ENCODE peak calls at places on chromosomes 7 and 10, in four cellular contexts. S, H, M and Z are unnamed samples.
A peak's percentile ranks its signal among the peaks of the same experiment; 100 is the strongest.

GRCh38 chr10:1410469-1411395 is 326.6 kb downstream of the ADARB2 start:
- DNase-seq in S (no peak), H (no peak), M (no peak), Z (no peak)

GRCh38 chr10:132376394-132376851 is 20.6 kb upstream of the PWWP2B start:
- DNase-seq in S (no peak), H (no peak), M (no peak), Z (no peak)

GRCh38 chr10:113096111-113097045 is 146.3 kb downstream of the TCF7L2 start:
- DNase-seq in S (no peak), H (no peak), M (no peak), Z (no peak)

GRCh38 chr10:49165259-49165658 is 22.9 kb downstream of the TMEM273 start:
- DNase-seq in S (no peak), H (no peak), M (no peak), Z (no peak)

GRCh38 chr7:32921896-32922295 is 30.3 kb upstream of the KBTBD2 start:
- DNase-seq in S (no peak), H (no peak), M (no peak), Z (no peak)

GRCh38 chr7:147419001-147419400 is 1171.6 kb upstream of the C7orf33 start:
- DNase-seq in S (no peak), H (no peak), M (no peak), Z (no peak)

GRCh38 chr10:24254180-24254579 is 45.2 kb downstream of the KIAA1217 start:
- DNase-seq in S (no peak), H (no peak), M (no peak), Z (no peak)

GRCh38 chr10:80204801-80205477 is 398 bp downstream of the ANXA11 start:
- DNase-seq in S (no peak), H (no peak), M (no peak), Z (no peak)

GRCh38 chr10:91514025-91514424 is 103.9 kb downstream of the HECTD2 start:
- DNase-seq in S (no peak), H (no peak), M (no peak), Z (no peak)

GRCh38 chr7:96342036-96342435 is 20.1 kb upstream of the SLC25A13 start:
- DNase-seq in S (no peak), H (no peak), M (no peak), Z (no peak)

GRCh38 chr7:129635300-129636029 is 23.9 kb downstream of the NRF1 start:
- DNase-seq in S (peak; percentile 59), H (peak; percentile 40), M (peak; percentile 54), Z (peak; percentile 18)

GRCh38 chr10:61166065-61166464 is 222.1 kb upstream of the RHOBTB1 start:
- DNase-seq in S (no peak), H (no peak), M (no peak), Z (no peak)

GRCh38 chr7:151491859-151492258 is 27.8 kb downstream of the RHEB start:
- DNase-seq in S (no peak), H (no peak), M (peak; percentile 54), Z (no peak)

GRCh38 chr7:17690030-17690429 is 250.3 kb downstream of the SNX13 start:
- DNase-seq in S (no peak), H (no peak), M (peak; percentile 43), Z (no peak)

GRCh38 chr10:47458466-47459154 is 25.3 kb downstream of the ANXA8 start:
- DNase-seq in S (no peak), H (no peak), M (peak; percentile 33), Z (no peak)

GRCh38 chr10:6400331-6400730 is 179.7 kb downstream of the PRKCQ start:
- DNase-seq in S (no peak), H (no peak), M (no peak), Z (no peak)

GRCh38 chr7:115965241-115965640 is 65.3 kb downstream of the TFEC start:
- DNase-seq in S (no peak), H (no peak), M (no peak), Z (no peak)

GRCh38 chr10:104260775-104261115 is 6.1 kb downstream of the GSTO1 start:
- DNase-seq in S (no peak), H (no peak), M (no peak), Z (no peak)

GRCh38 chr7:138900040-138900828 is 81.0 kb downstream of the KIAA1549 start:
- DNase-seq in S (no peak), H (no peak), M (no peak), Z (no peak)

GRCh38 chr10:75592888-75593643 is 161.6 kb downstream of the LRMDA start:
- DNase-seq in S (no peak), H (no peak), M (no peak), Z (no peak)

GRCh38 chr7:73827568-73828106 is 3.2 kb upstream of the CLDN4 start:
- DNase-seq in S (peak; percentile 98), H (no peak), M (no peak), Z (peak; percentile 94)

GRCh38 chr7:47269466-47269836 is 312.5 kb downstream of the TNS3 start:
- DNase-seq in S (no peak), H (no peak), M (no peak), Z (no peak)